ENCODE peak calls at places on chromosomes 11 and 22, in seven cellular contexts. W, L, S, V, H, T and A are unnamed samples.

GRCh38 chr22:38732251-38732815 is 23.5 kb downstream of the SUN2 start:
- DNase-seq in H (no peak), T (no peak), V (no peak), S (no peak), W (no peak), L (no peak), A (no peak)

GRCh38 chr22:36323182-36323854 is 64.4 kb downstream of the MYH9 start:
- DNase-seq in H (no peak), L (peak; percentile 55), V (no peak), T (no peak), S (peak; percentile 63), W (no peak), A (no peak)

GRCh38 chr22:36443198-36443770 is 38.2 kb downstream of the TXN2 start:
- DNase-seq in T (no peak), S (no peak), W (no peak), L (no peak), H (no peak), V (peak; percentile 37), A (no peak)

GRCh38 chr11:116689413-116690127 is 83.2 kb downstream of the BUD13 start:
- DNase-seq in V (no peak), S (no peak), W (no peak), L (no peak), H (no peak), T (no peak), A (no peak)

GRCh38 chr11:121482231-121483129 is 29.7 kb upstream of the SORL1-AS1 start:
- DNase-seq in H (no peak), L (peak; percentile 24), S (no peak), W (peak; percentile 45), V (peak; percentile 81), T (no peak), A (no peak)

GRCh38 chr11:61702701-61703312 is 22.6 kb downstream of the DAGLA start:
- DNase-seq in H (no peak), L (no peak), S (no peak), V (no peak), W (no peak), T (no peak), A (no peak)

GRCh38 chr11:71342116-71342515 is 89.7 kb upstream of the SHANK2 start:
- DNase-seq in S (no peak), V (no peak), T (no peak), H (no peak), W (no peak), L (no peak), A (no peak)

GRCh38 chr22:27219036-27219435 is 561.6 kb downstream of the MIAT start:
- DNase-seq in H (no peak), W (no peak), V (no peak), S (no peak), T (no peak), L (no peak), A (no peak)

GRCh38 chr22:24189249-24190158 is 8.2 kb downstream of the SUSD2 start:
- DNase-seq in V (peak; percentile 63), W (peak; percentile 88), T (peak; percentile 65), S (peak; percentile 50), H (peak; percentile 75), L (peak; percentile 73), A (peak; percentile 89)

GRCh38 chr11:6612816-6613136 is 760 bp upstream of the TAF10 start:
- DNase-seq in W (no peak), V (no peak), T (peak; percentile 30), L (peak; percentile 70), S (no peak), H (peak; percentile 74), A (peak; percentile 45)

GRCh38 chr22:26342719-26343449 is 86.2 kb upstream of the ASPHD2 start:
- DNase-seq in S (no peak), T (no peak), W (no peak), H (no peak), V (no peak), L (no peak), A (no peak)

GRCh38 chr22:24134090-24134846 is 47.0 kb upstream of the SUSD2 start:
- DNase-seq in W (no peak), L (peak; percentile 45), H (no peak), T (peak; percentile 65), V (peak; percentile 67), S (peak; percentile 29), A (no peak)

GRCh38 chr11:60589611-60590010 is 74.4 kb downstream of the MS4A13 start:
- DNase-seq in L (no peak), S (no peak), W (no peak), T (no peak), H (no peak), V (no peak), A (no peak)

GRCh38 chr11:130827697-130828377 is 88.4 kb downstream of the SNX19 start:
- DNase-seq in H (peak; percentile 45), T (peak; percentile 44), S (peak; percentile 79), W (peak; percentile 23), V (no peak), L (peak; percentile 62), A (peak; percentile 65)
- TF ChIP-seq CTCF in H (peak; percentile 31), T (peak; percentile 55), S (peak; percentile 84), W (peak; percentile 22), V (no peak), L (peak; percentile 34), A (peak; percentile 29)

DNA sequence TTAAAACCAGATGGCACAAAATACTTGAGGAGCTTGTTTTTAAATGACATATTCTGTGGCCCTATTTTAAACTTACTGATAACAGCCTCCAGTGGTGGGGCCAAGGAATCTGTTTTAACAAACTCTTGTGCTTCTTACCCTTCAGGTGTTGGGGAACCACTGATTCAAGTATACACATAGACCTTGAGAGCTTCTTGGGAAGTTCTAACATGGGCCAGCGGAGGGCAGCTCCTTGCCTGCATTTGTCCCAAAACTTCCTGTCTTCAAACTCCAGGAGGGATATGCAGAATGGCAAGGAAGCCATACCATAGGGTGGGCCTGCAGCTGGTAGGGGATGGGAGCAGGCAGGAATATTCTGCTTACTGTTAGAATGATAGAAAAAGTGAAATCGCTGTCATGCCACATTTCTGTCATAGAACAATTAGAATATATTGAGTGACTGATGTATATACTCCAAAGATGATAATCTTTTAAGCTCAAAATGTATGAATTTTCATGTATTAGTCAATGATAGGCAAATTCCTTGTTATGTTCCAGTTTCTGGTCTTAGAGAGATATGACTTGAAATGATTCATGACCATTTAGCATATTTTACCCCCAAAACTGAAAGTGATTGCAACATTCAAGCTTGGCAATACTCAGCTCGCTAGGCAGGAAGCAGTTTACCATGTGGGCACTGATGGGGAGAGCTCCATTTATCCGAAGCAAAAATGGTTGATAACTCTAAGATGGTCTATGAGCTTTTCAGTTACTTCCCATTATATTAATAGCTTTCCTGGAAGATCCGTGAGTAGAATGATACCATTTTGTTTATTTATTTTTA is 9.2 kb downstream of the EXT2 start:
- DNase-seq in L (no peak), S (no peak), T (no peak), W (no peak), H (no peak), V (no peak), A (no peak)
- TF ChIP-seq CTCF in L (no peak), S (peak; percentile 1), T (no peak), W (no peak), H (no peak), V (no peak), A (no peak)

DNA sequence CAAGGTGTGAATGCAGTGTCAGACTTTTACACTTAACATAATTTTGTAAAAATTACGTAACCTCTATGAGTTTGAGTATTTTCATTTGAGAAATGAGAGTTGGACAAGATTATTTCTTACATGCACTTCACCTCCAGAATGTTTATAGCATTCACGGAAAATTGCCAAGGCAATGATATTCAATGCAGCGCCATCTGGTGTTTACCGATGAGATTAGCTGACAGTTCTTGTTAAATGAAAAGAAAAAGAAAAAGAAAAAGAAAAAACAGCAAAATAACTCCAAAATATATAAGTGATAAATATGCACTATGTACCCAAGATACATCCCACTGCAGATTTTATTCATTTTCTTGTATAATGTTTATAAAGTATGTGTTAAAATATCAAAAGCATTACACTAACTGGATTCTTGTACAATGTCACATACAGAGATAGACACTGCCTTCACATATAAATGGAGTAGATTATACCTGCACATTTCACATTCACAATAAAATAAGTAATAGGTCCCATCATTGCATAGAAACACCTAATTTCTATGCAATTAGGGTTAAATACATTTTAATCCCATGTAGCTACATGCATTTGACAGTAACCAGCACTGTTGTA is 976.3 kb upstream of the FAT3 start:
- DNase-seq in T (peak; percentile 43), V (peak; percentile 13), H (peak; percentile 17), L (no peak), S (peak; percentile 62), W (no peak), A (peak; percentile 40)
- TF ChIP-seq CTCF in T (peak; percentile 86), V (peak; percentile 33), H (peak; percentile 38), L (peak; percentile 38), S (peak; percentile 65), W (peak; percentile 74), A (peak; percentile 40)

DNA sequence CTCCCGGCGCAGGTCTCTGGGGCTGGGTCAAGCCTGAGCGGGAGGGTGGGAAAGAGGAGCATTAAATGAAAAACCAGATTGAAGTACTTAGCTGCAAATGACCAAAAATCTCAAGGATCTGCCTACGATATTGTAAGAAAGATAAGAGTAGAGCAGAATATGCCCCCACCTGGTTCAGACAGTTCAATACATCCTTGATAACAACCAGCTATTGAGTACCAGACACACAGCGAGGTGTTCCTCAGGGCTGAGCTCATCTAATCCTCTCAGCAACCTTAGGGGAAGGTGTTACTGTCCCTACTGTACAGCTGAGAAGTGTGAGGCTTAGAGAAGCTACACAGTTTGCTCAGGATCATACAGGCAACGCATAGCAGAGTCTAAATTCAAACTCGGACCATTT is 27.4 kb upstream of the HMGXB4 start:
- DNase-seq in T (no peak), V (no peak), H (no peak), S (no peak), L (no peak), W (no peak), A (no peak)
- TF ChIP-seq CTCF in T (no peak), V (no peak), H (no peak), S (no peak), L (no peak), W (no peak), A (no peak)

GRCh38 chr11:66718320-66718971 is 10.6 kb downstream of the SPTBN2 start:
- DNase-seq in S (no peak), W (no peak), H (peak; percentile 71), L (peak; percentile 54), T (no peak), V (no peak), A (peak; percentile 89)
- TF ChIP-seq CTCF in S (no peak), W (no peak), H (peak; percentile 13), L (peak; percentile 24), T (no peak), V (no peak), A (peak; percentile 39)